ENCODE peak calls at places on chromosomes 11 and 22, in six cellular contexts. G is pancreas, O is ovary, U is mucosa of descending colon, F is IMR-90, I is nephron progenitor cell. N is an unnamed sample.
A peak's percentile ranks its signal among the peaks of the same experiment; 100 is the strongest.

GRCh38 chr11:396511-396947 is 2.5 kb downstream of the PKP3 start:
- DNase-seq in G (no peak), O (no peak), U (no peak), F (no peak), I (no peak), N (peak; percentile 43)

GRCh38 chr11:47001666-47002285 is 65.2 kb downstream of the CSTPP1 start:
- DNase-seq in G (no peak), O (no peak), U (no peak), F (peak; percentile 41), I (no peak), N (no peak)

GRCh38 chr11:126415669-126416420 is 60.4 kb downstream of the ST3GAL4 start:
- DNase-seq in G (no peak), O (peak; percentile 92), U (peak; percentile 71), F (no peak), I (no peak), N (no peak)

GRCh38 chr11:4103269-4103668 is 8.7 kb downstream of the RRM1 start:
- DNase-seq in G (no peak), O (no peak), U (no peak), F (no peak), I (no peak), N (no peak)

GRCh38 chr22:39820266-39820665 is 73.3 kb downstream of the ENTHD1 start:
- DNase-seq in G (no peak), O (no peak), U (no peak), F (peak; percentile 82), I (no peak), N (no peak)

GRCh38 chr11:70740475-70740825 is 342.1 kb downstream of the CTTN start:
- DNase-seq in G (no peak), O (no peak), U (no peak), F (no peak), I (peak; percentile 26), N (no peak)

GRCh38 chr22:25775501-25775900 is 33.5 kb downstream of the MYO18B start:
- DNase-seq in G (no peak), O (no peak), U (no peak), F (peak; percentile 21), I (peak; percentile 62), N (no peak)

GRCh38 chr22:44723801-44724200 is 21.8 kb downstream of the PRR5 start:
- DNase-seq in G (no peak), O (no peak), U (no peak), F (peak; percentile 49), I (no peak), N (no peak)

GRCh38 chr11:24386551-24387404 is 110.1 kb upstream of the LUZP2 start:
- DNase-seq in G (no peak), O (no peak), U (peak; percentile 5), F (peak; percentile 68), I (peak; percentile 4), N (no peak)

GRCh38 chr22:37182101-37182948 is 5.7 kb downstream of the C1QTNF6 start:
- DNase-seq in G (no peak), O (no peak), U (no peak), F (no peak), I (no peak), N (no peak)

GRCh38 chr11:62985351-62985750 is 584 bp upstream of the SLC22A6 start:
- DNase-seq in G (no peak), O (no peak), U (no peak), F (no peak), I (no peak), N (no peak)

GRCh38 chr11:70145025-70145529 is 58.0 kb upstream of the FADD start:
- DNase-seq in G (no peak), O (no peak), U (no peak), F (no peak), I (no peak), N (no peak)

GRCh38 chr22:38841635-38842034 is 2.2 kb downstream of the NPTXR start:
- DNase-seq in G (no peak), O (no peak), U (no peak), F (no peak), I (no peak), N (no peak)

GRCh38 chr22:29259253-29259899 is 8.4 kb downstream of the RHBDD3 start:
- DNase-seq in G (no peak), O (no peak), U (no peak), F (no peak), I (no peak), N (no peak)

GRCh38 chr11:72724851-72725730 is 27.1 kb downstream of the ARAP1 start:
- DNase-seq in G (peak; percentile 64), O (peak; percentile 72), U (peak; percentile 89), F (peak; percentile 84), I (peak; percentile 82), N (peak; percentile 77)

GRCh38 chr22:16949561-16949960 is 58.5 kb downstream of the GAB4 start:
- DNase-seq in G (no peak), O (no peak), U (no peak), F (no peak), I (no peak), N (no peak)

GRCh38 chr11:33258631-33259184 is 1.5 kb downstream of the HIPK3 start:
- DNase-seq in G (no peak), O (no peak), U (no peak), F (peak; percentile 56), I (no peak), N (no peak)

GRCh38 chr11:2314525-2315394 is 12.9 kb downstream of the TSPAN32 start:
- DNase-seq in G (peak; percentile 82), O (peak; percentile 99), U (peak; percentile 58), F (peak; percentile 60), I (no peak), N (no peak)

GRCh38 chr11:13837286-13837685 is 125.2 kb upstream of the SPON1 start:
- DNase-seq in G (no peak), O (no peak), U (no peak), F (peak; percentile 22), I (no peak), N (no peak)

GRCh38 chr22:19739448-19739895 is 16.1 kb downstream of the GP1BB start:
- DNase-seq in G (no peak), O (no peak), U (no peak), F (no peak), I (no peak), N (no peak)

GRCh38 chr22:26891431-26891830 is 234.0 kb downstream of the MIAT start:
- DNase-seq in G (no peak), O (no peak), U (no peak), F (peak; percentile 5), I (no peak), N (no peak)

GRCh38 chr11:11422291-11423128 is 69.5 kb upstream of the CSNK2A3 start:
- DNase-seq in G (no peak), O (no peak), U (no peak), F (no peak), I (no peak), N (no peak)

GRCh38 chr11:13667245-13667644 is 1.2 kb upstream of the FAR1 start:
- DNase-seq in G (no peak), O (no peak), U (no peak), F (peak; percentile 3), I (no peak), N (peak; percentile 13)

DNA sequence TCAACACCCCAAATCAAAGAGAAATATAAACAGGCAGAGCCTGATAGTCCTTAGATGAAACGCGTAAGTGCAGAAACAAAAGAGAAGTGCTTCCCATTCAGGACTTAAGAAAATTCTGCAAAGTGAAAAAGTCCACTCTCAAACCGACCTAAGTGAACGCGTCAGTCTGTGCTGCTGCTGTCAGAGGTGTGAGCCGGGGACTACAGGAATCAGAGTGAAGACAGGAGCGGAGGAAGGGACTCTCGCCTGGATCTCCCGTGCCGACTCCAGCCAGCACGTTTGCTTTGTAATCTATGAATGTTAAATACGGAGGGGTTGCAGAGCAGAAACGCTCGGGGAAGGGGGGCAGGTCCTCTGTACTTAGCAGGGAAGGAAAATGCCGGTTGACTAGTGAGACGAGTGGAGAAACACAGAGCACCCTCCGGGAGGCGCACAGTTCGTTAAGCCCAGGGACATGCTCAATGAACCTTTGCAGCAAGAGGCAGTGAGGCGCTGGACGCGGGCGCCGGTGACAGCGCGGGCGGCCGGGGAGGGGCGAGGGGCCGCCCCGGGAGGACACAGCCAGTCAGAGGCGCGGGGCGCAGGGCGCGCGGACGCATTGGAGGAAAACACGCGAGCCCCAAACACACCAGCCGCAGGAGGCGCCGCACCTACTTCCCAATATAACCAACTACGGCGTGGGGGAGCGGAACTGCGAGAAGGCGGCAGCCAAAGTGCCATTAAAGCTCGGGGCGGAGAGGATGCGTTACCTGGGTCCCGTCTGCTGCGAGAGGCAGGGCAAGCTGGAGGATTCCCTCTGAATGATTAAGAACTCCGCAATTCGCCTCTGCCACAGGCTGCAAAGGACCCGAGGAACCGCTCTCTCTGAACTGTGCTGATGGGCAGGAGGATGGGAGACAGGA is at the start of gene CNTN5:
- DNase-seq in G (peak; percentile 18), O (no peak), U (peak; percentile 18), F (peak; percentile 5), I (peak; percentile 85), N (peak; percentile 9)
- TF ChIP-seq CTCF in G (no peak), O (no peak), U (no peak), F (no peak), I (no peak), N (no peak)

GRCh38 chr11:93614111-93614784 is 47.2 kb upstream of the CEP295 start:
- DNase-seq in G (no peak), O (no peak), U (no peak), F (no peak), I (no peak), N (no peak)
- TF ChIP-seq CTCF in G (no peak), O (no peak), U (no peak), F (no peak), I (no peak), N (peak; percentile 3)

DNA sequence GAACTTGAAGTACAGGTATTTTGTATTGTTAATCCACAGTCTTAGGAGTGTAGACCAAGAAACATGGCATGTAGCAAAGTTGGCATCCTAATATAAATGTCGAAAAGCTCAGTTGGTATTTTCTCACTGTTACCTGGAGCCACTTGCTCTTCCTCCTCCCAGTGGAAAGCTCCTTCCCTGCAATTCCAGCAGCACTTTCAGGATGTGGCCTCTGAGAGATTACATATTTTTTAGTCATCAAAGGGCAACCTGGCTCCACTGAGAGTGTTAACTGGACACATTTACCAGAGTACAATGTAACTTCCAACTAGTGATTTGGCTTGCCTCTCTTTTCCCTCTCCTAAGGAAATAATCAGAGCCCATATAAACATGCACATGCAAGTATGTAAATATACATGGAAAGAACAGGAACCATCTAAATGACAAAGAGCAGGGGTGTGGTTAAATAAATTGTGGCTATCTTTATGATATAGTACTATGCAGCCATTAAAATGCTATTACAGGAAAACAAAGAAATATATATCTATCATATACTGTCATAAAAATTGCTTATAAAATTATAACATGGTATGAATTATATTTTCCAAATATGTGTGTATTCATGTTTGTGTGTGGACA is 14.2 kb upstream of the EED start:
- DNase-seq in G (no peak), O (no peak), U (no peak), F (no peak), I (no peak), N (no peak)
- TF ChIP-seq CTCF in G (no peak), O (no peak), U (no peak), F (no peak), I (no peak), N (no peak)

GRCh38 chr22:41598891-41599635 is 9.4 kb upstream of the PMM1 start:
- DNase-seq in G (no peak), O (no peak), U (no peak), F (no peak), I (no peak), N (no peak)

GRCh38 chr22:41598081-41598480 is 8.4 kb upstream of the PMM1 start:
- DNase-seq in G (no peak), O (no peak), U (no peak), F (peak; percentile 88), I (no peak), N (no peak)

GRCh38 chr22:41596776-41597634 is 7.4 kb upstream of the PMM1 start:
- DNase-seq in G (peak; percentile 61), O (peak; percentile 69), U (peak; percentile 75), F (peak; percentile 37), I (peak; percentile 65), N (peak; percentile 45)

GRCh38 chr22:41595703-41596102 is 6.1 kb upstream of the PMM1 start:
- DNase-seq in G (no peak), O (no peak), U (no peak), F (no peak), I (no peak), N (no peak)

GRCh38 chr22:41597635-41597953 is 8.0 kb upstream of the PMM1 start:
- DNase-seq in G (no peak), O (no peak), U (no peak), F (no peak), I (no peak), N (no peak)
- TF ChIP-seq CTCF in G (no peak), O (no peak), U (no peak), F (no peak), I (peak; percentile 12), N (no peak)